ENCODE peak calls at places on chromosomes 12 and 14, in five cellular contexts. G is GM12891, W is GM12878, R is HepG2, F is H1. O is an unnamed sample.

GRCh38 chr12:99054601-99055128 is 409.6 kb downstream of the APAF1 start:
- DNase-seq in W (no peak), G (no peak), F (no peak), R (no peak), O (no peak)

GRCh38 chr14:92794547-92794941 is 439 bp downstream of the GOLGA5 start:
- DNase-seq in F (no peak), R (no peak), W (no peak), G (peak; percentile 9), O (no peak)

GRCh38 chr14:100899841-100900771 is 3.4 kb downstream of the RTL1 start:
- DNase-seq in W (no peak), F (peak; percentile 60), R (peak; percentile 91), G (no peak), O (no peak)

GRCh38 chr14:58146399-58146798 is 5.6 kb downstream of the ARMH4 start:
- DNase-seq in F (no peak), R (no peak), G (no peak), W (no peak), O (no peak)

GRCh38 chr12:92078167-92079053 is 67.2 kb downstream of the BTG1 start:
- DNase-seq in R (no peak), W (no peak), G (no peak), F (no peak), O (no peak)

GRCh38 chr12:130617219-130617618 is 98.9 kb downstream of the RIMBP2 start:
- DNase-seq in G (no peak), W (no peak), F (no peak), R (no peak), O (no peak)

GRCh38 chr12:49059385-49060232 is 985 bp downstream of the KMT2D start:
- DNase-seq in R (no peak), W (no peak), G (peak; percentile 24), F (peak; percentile 66), O (no peak)

GRCh38 chr14:81396108-81396507 is 4.0 kb downstream of the STON2 start:
- DNase-seq in G (no peak), F (no peak), W (no peak), R (no peak), O (no peak)

GRCh38 chr12:51371295-51371953 is 19.8 kb downstream of the GALNT6 start:
- DNase-seq in W (no peak), F (no peak), G (no peak), R (peak; percentile 84), O (no peak)

GRCh38 chr14:55582741-55583140 is 2.7 kb downstream of the KTN1 start:
- DNase-seq in F (no peak), R (no peak), W (no peak), G (no peak), O (no peak)

GRCh38 chr14:78448483-78449094 is 278.4 kb downstream of the NRXN3 start:
- DNase-seq in R (peak; percentile 15), F (peak; percentile 93), G (peak; percentile 10), W (peak; percentile 45), O (peak; percentile 19)

GRCh38 chr12:79747274-79747673 is 56.5 kb upstream of the PAWR start:
- DNase-seq in F (no peak), R (no peak), W (no peak), G (no peak), O (no peak)

GRCh38 chr12:27277846-27278260 is 33.8 kb downstream of the STK38L start:
- DNase-seq in W (peak; percentile 73), G (no peak), R (peak; percentile 60), F (no peak), O (peak; percentile 13)

GRCh38 chr14:50778757-50779483 is 52.0 kb downstream of the NIN start:
- DNase-seq in R (no peak), W (no peak), F (no peak), G (no peak), O (no peak)

GRCh38 chr12:63944586-63945228 is 100.2 kb downstream of the SRGAP1 start:
- DNase-seq in R (peak; percentile 83), G (no peak), F (no peak), W (no peak), O (no peak)

GRCh38 chr14:92973265-92973797 is 50.4 kb downstream of the CHGA start:
- DNase-seq in R (peak; percentile 23), G (no peak), W (no peak), F (peak; percentile 100), O (no peak)

GRCh38 chr12:3492868-3493224 is 1.8 kb downstream of the PRMT8 start:
- DNase-seq in F (no peak), G (no peak), R (no peak), W (no peak), O (no peak)

GRCh38 chr12:53423597-53423996 is at the start of gene AMHR2:
- DNase-seq in F (no peak), G (no peak), W (no peak), R (no peak), O (no peak)

GRCh38 chr12:18849080-18849479 is 111.2 kb downstream of the CAPZA3 start:
- DNase-seq in F (no peak), R (no peak), G (no peak), W (no peak), O (no peak)

GRCh38 chr14:35347323-35348043 is 55.3 kb downstream of the PSMA6 start:
- DNase-seq in G (no peak), W (no peak), F (peak; percentile 52), R (peak; percentile 99), O (no peak)

GRCh38 chr12:95607642-95608041 is 56.4 kb upstream of the USP44 start:
- DNase-seq in W (no peak), R (peak; percentile 18), G (no peak), F (no peak), O (no peak)

GRCh38 chr12:95611676-95612309 is 60.5 kb upstream of the USP44 start:
- DNase-seq in F (no peak), G (no peak), W (no peak), R (peak; percentile 62), O (no peak)

GRCh38 chr12:95605875-95606274 is 54.6 kb upstream of the USP44 start:
- DNase-seq in R (peak; percentile 20), F (no peak), G (no peak), W (no peak), O (no peak)

GRCh38 chr12:95605087-95605486 is 53.8 kb upstream of the USP44 start:
- DNase-seq in F (no peak), R (no peak), W (no peak), G (no peak), O (no peak)

GRCh38 chr12:95608252-95609033 is 57.2 kb upstream of the USP44 start:
- DNase-seq in R (peak; percentile 28), G (no peak), W (no peak), F (no peak), O (no peak)
- TF ChIP-seq POLR2A in R (no peak), G (no peak), W (no peak), F (no peak), O (no peak)

GRCh38 chr12:13186292-13186691 is 10.2 kb upstream of the EMP1 start:
- DNase-seq in F (no peak), W (no peak), G (no peak), R (no peak), O (no peak)

GRCh38 chr12:13182881-13183280 is 13.6 kb upstream of the EMP1 start:
- DNase-seq in W (no peak), G (no peak), R (no peak), F (no peak), O (no peak)

GRCh38 chr12:13181375-13182070 is 15.0 kb upstream of the EMP1 start:
- DNase-seq in R (no peak), W (no peak), G (no peak), F (peak; percentile 33), O (no peak)

GRCh38 chr12:13187399-13187798 is 9.1 kb upstream of the EMP1 start:
- DNase-seq in F (no peak), R (no peak), W (no peak), G (no peak), O (no peak)

DNA sequence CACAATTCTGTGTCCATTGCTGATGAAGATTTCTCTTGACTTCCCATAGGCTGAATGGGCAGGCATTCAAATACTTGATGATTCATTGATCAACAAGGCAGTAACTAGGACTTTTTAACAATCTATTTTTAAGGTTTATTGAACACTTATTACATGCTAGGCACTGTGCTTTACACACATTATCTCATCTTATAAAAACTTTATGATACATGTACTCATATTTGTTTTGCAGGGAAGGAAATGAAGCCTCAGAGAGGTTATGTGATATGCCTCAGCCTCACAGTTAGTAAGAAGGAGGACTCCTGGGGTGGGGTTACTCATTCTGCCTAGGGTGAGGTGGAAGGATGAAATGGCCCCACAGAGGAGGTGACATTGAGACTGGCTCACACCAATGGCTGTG is 12.9 kb upstream of the EMP1 start:
- DNase-seq in F (no peak), G (no peak), R (no peak), W (no peak), O (no peak)
- TF ChIP-seq TAF1 in F (no peak), G (no peak), R (no peak), W (no peak), O (no peak)

GRCh38 chr12:116381744-116382455 is 104.4 kb upstream of the MED13L start:
- DNase-seq in R (no peak), F (peak; percentile 65), G (no peak), W (no peak), O (no peak)
- TF ChIP-seq POLR2A in R (no peak), F (no peak), G (no peak), W (no peak), O (no peak)

DNA sequence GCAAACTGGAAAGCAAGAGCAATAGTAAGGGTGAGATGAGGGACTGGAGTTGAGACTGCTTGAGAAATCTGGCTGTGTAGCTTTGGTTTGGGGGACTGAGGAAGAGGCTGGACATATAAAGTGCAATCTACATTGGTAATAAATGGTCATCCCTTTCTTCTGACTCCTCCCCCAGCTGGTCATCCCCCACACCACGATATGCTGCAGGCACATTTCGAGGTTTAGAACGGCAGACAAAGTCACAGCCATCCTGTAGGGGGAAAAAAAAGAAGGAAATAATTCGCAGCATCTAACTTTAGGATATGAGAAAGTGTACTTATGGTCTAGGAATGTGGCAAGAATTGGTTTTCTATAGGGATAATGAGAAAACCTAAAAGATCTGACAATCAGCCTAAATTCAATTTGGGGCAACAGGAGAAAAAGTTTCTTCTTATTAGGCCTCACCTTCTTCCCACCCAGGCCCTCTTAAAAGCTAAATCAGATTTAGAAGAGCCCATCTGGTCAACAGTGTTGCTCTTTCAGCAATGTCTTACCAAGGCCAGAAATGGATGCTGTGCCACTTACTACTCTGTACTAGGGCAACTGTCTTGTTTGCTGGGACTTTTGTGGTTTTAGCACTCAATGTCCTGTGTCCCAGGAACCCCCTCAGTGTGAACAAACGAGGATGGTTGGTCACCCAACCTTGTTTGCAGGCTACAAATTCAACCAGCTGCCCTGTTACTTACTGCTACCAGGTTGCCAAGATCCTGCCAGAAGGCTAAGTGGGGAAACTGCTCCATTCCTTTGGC is 7.6 kb downstream of the M6PR start:
- DNase-seq in R (no peak), F (no peak), W (no peak), G (no peak), O (no peak)
- TF ChIP-seq TAF1 in R (no peak), F (no peak), W (no peak), G (no peak), O (no peak)

O was measured in GM12892.